ENCODE peak calls at places on chromosomes 11 and 22, in nine cellular contexts. O, B, E, F, L, J, K, X and N are unnamed samples.

GRCh38 chr22:49616356-49617231 is 211.1 kb downstream of the BRD1 start:
- DNase-seq in J (no peak), O (no peak), B (no peak), F (peak), E (no peak), K (no peak), L (no peak), X (no peak), N (no peak)

GRCh38 chr22:43169310-43170130 is 17.4 kb downstream of the TTLL12 start:
- DNase-seq in K (no peak), E (no peak), F (no peak), O (no peak), B (no peak), L (no peak), X (no peak), J (no peak), N (no peak)

GRCh38 chr22:40051322-40051721 is 56.6 kb downstream of the FAM83F start:
- DNase-seq in X (no peak), E (no peak), F (no peak), L (no peak), B (no peak), K (no peak), J (no peak), O (no peak), N (no peak)

GRCh38 chr11:128462802-128463385 is 124.5 kb downstream of the ETS1 start:
- DNase-seq in X (no peak), F (no peak), L (no peak), O (no peak), K (no peak), J (no peak), E (no peak), B (no peak), N (no peak)

GRCh38 chr11:116446048-116446399 is 326.8 kb downstream of the BUD13 start:
- DNase-seq in X (no peak), B (no peak), K (no peak), F (no peak), O (no peak), E (no peak), L (no peak), J (no peak), N (no peak)

GRCh38 chr22:23574877-23575276 is 5.2 kb downstream of the IGLL1 start:
- DNase-seq in O (no peak), B (no peak), K (no peak), L (no peak), X (no peak), J (no peak), F (peak), E (no peak), N (no peak)

GRCh38 chr11:128463975-128464374 is 123.4 kb downstream of the ETS1 start:
- DNase-seq in J (no peak), B (no peak), E (no peak), X (no peak), F (no peak), L (no peak), O (no peak), K (no peak), N (no peak)

GRCh38 chr11:121494355-121495099 is 41.8 kb upstream of the SORL1-AS1 start:
- DNase-seq in E (no peak), F (no peak), O (no peak), B (no peak), X (no peak), K (no peak), J (no peak), L (no peak), N (no peak)

DNA sequence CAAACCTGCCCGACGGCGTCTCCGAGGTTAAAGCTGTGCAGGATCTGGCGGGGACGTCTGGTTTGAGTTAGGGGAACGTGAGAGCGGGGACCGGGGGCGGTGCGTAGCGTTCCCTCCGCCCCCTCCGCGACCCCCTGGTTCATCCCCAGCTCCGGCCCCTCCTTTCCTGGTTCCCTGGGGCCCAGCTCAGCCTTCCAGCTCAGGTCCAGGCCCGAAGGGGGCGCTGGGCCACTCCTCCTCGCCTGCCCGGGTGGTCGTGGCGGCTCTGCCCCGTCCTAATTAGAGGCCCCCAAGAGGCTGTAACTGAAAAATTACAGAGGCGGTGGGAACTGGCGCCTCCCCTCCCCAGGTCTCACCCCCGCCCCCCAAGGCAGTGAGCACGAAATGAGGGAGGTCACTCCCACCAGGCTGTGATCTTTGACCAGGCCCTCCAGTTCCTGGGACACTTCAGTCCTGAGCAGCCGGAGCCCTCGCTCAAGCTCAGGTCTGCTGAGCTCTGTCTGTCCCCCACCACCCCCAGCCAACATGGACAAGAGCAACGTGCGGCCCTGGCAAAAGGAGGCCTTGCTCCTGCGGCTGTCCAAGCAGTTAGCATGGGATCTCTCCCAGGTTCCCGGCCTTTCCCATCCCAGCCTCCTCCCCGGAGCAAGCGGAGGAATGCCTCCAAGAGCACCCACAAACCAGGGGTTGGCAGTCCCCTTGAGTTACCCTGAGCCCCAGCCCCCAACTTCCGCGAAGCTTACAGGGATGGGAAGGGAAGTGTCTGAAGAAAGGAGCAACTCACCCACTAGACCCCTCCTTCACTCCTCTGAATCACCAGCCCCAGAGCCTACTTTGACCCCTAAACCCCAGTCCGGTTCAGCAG is 3.3 kb downstream of the CD248 start:
- DNase-seq in F (peak), X (no peak), E (no peak), L (no peak), B (peak), K (no peak), J (no peak), O (no peak), N (no peak)
- TF ChIP-seq CTCF in F (no peak), X (no peak), E (no peak), L (no peak), B (no peak), K (no peak), J (peak), O (peak), N (peak)

GRCh38 chr11:34790620-34791019 is 125.6 kb downstream of the APIP start:
- DNase-seq in X (no peak), J (peak), K (no peak), O (no peak), B (no peak), F (no peak), E (no peak), L (no peak), N (no peak)

GRCh38 chr11:34792814-34793241 is 123.4 kb downstream of the APIP start:
- DNase-seq in J (peak), K (no peak), E (no peak), F (no peak), X (no peak), O (no peak), L (no peak), B (no peak), N (no peak)

GRCh38 chr11:34793666-34794065 is 122.5 kb downstream of the APIP start:
- DNase-seq in B (no peak), X (no peak), E (no peak), K (no peak), O (no peak), F (no peak), L (no peak), J (no peak), N (no peak)

GRCh38 chr11:34791725-34792124 is 124.5 kb downstream of the APIP start:
- DNase-seq in B (no peak), F (no peak), J (peak), X (no peak), L (no peak), E (no peak), K (no peak), O (no peak), N (no peak)

DNA sequence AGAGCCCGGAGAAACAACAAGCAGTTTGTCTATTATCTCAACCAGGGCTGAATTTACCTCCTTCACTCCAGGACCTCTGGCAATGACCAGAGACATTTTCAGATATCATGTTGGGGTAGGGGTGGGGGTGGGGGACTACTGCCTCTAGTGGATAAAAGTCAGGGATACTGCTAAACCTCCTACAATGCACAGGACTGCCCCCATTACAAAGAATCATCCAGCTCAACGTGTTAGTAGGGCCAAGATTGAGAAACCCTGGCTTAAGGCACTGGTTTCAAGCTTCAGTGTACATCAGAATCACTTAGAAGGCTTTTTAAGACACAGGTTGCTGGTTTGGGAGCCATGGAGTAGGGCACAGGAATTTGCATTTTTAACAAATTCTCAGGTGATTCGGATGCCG is 124.0 kb downstream of the APIP start:
- DNase-seq in X (no peak), F (no peak), K (no peak), J (no peak), L (no peak), O (no peak), B (no peak), E (no peak), N (no peak)
- TF ChIP-seq CTCF in X (no peak), F (no peak), K (no peak), J (peak), L (no peak), O (no peak), B (no peak), E (no peak), N (peak)

DNA sequence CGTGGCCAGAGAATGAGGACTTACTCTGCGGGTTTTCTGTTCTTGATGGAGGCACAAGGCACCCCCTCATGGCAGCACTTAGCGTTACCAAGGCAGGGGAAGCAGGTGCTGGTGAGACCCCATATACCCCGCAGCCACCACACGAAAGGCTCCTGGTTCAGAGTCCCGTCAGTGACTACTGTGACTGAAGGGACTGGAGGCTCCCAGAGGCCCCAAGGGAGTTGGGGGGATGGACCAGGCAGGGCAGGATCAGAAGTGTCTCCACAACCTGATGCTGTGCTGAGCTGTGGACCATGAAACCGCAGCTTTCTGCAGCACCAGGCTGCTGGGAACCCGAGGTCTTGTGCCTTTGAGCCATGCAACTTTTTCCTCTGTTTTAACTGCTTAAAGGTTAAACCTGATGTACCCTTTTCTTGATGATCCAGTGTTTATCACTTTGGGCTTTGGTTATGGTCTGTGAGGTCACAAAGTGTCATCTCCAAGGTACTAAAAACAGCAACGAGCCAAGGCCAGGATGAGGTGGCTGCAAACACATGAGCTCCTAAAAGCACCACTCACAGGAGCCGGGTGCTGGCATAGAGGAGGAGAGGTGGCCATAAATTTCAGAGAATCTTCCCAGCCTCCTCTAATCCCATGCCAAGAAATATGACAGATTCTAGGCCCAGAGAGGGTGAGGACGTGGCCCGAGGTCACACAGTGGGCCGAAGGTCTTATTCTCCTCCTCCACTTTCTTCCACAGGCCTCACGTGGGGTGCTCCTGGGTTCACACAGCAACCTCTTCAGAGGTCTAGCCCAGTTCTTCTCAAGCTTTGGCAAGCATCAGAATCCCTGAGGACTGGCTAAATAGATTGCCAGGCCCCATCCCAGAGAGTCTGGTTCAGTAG is 4.2 kb upstream of the LRRC32 start:
- DNase-seq in B (no peak), J (no peak), O (no peak), E (no peak), X (no peak), F (no peak), L (no peak), K (no peak), N (no peak)
- TF ChIP-seq CTCF in B (no peak), J (peak), O (peak), E (no peak), X (no peak), F (no peak), L (no peak), K (no peak), N (no peak)

DNA sequence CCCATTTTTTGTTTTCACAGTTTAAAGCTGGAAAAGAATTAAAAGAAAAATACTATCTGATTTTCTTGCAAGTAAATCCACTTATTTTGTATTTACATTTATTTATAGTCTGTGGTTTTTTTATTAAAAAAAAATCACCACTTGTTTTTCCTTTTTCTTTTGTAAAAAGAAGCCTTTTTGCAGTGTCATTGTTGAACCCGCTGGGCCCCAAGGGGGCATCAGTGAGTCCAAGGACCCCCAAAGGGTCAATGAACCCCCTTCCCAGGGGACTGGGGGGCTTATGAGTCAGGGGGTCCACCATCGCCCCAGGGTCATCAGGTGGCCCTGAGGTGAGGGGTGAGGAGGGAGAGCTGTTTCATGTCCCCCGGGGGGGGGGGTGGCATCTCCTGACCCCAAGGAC is 34.0 kb upstream of the EIF3D start:
- DNase-seq in B (no peak), L (no peak), E (no peak), O (no peak), F (no peak), K (no peak), X (no peak), J (no peak), N (no peak)
- TF ChIP-seq CTCF in B (no peak), L (no peak), E (no peak), O (no peak), F (no peak), K (no peak), X (no peak), J (no peak), N (no peak)

GRCh38 chr11:131506376-131506775 is 136.0 kb downstream of the NTM start:
- DNase-seq in O (no peak), E (no peak), X (no peak), L (no peak), K (no peak), B (no peak), J (no peak), F (no peak), N (no peak)

GRCh38 chr11:131503017-131503416 is 132.6 kb downstream of the NTM start:
- DNase-seq in B (no peak), F (no peak), L (no peak), K (no peak), E (no peak), O (no peak), X (no peak), J (no peak), N (no peak)

GRCh38 chr11:131499199-131499598 is 128.8 kb downstream of the NTM start:
- DNase-seq in O (no peak), B (no peak), L (no peak), F (no peak), E (no peak), K (no peak), X (no peak), J (no peak), N (no peak)

GRCh38 chr11:131498631-131499053 is 128.2 kb downstream of the NTM start:
- DNase-seq in E (no peak), B (no peak), L (no peak), K (no peak), X (no peak), J (no peak), O (no peak), F (no peak), N (no peak)

DNA sequence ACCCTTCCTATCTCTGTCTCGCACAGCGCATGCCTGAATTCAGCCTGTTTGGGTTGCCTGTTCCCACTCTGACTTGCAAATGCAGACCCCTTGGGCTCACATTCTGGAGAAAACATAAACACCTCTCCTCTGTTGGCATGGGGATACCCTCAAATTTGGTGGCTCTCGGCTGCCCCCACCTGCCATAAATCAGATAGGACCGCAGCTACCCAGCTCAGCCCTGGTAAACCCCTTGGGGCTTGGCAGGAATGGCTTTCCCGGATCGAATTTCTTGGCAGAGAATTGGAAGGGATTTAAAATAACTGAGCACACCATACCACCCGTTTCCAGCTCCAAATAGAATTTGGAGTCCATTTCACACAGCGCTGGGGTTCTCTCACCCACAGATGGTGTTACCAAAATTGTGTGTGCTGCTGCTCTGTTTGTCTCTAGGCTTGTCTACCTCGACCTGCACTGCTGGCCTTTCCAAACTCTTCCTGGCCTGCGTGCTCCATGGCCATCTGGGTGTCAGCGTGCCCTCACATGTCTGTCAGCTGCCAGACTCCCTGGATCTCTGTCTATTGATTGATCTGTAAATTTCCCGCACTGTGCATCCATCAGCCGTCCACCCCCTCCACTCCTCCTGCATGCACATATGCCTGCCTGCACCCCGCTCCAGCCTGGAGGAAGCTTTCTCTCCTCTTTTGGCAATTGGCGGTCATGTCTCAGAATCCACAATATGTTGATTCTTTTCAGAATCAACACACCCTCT is 134.0 kb downstream of the NTM start:
- DNase-seq in E (no peak), L (peak), B (no peak), K (no peak), J (no peak), F (no peak), X (no peak), O (no peak), N (no peak)
- TF ChIP-seq CTCF in E (no peak), L (no peak), B (no peak), K (no peak), J (no peak), F (no peak), X (no peak), O (peak), N (peak)

DNA sequence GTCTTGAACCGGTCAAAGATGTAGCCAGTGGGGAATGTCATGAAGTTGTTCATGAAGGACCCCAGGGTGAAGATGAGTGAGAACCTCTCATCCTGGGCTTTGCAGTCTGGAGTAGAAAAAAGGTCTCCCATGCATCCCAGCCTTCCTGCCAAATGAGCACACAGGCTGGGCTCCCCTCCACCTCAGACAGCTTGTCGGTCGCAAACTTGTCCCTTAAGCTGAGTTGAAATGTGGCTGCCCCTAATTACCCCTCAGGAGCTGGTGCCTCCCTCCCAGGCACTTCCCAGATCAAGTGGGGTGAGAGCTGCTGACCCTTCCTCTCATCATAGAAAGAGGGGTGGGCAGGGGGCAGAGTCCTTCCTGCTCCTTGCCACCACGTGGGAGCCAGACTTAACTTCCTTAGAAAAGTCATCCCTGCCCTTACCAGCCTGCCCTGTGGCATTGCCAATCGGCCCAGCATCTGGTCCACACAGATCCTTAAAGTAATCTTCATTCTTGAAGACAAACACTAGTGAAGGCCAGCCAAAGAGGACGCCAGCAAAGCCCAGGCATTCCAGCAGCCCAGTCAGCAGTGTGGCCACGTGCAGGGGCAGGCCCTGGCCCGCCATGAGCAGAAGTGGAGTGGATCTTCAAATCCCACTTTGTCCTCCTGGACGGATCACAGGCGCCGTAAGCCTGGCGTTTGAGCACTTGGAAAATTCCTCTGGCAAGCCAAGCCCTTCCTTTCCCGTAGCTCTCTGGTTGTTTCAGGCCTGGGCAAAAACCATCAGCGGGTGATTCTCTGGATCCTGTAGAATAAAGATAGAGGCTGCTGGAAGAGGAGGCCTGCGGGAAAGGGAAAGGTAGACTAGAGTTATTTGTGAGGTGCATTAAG is 1.1 kb downstream of the SLC43A3 start:
- DNase-seq in K (peak), L (no peak), E (peak), O (no peak), B (peak), F (peak), J (peak), X (peak), N (no peak)
- TF ChIP-seq CTCF in K (no peak), L (no peak), E (no peak), O (no peak), B (no peak), F (no peak), J (no peak), X (no peak), N (no peak)

GRCh38 chr22:25828422-25828821 is 86.4 kb downstream of the MYO18B start:
- DNase-seq in K (no peak), F (no peak), X (no peak), J (no peak), O (no peak), B (no peak), E (no peak), L (no peak), N (no peak)

GRCh38 chr22:25824828-25825474 is 83.0 kb downstream of the MYO18B start:
- DNase-seq in B (no peak), L (no peak), F (no peak), O (no peak), K (no peak), E (no peak), X (no peak), J (no peak), N (no peak)

GRCh38 chr22:25829237-25829636 is 87.2 kb downstream of the MYO18B start:
- DNase-seq in J (no peak), X (no peak), K (no peak), B (no peak), E (no peak), L (no peak), O (peak), F (no peak), N (no peak)

GRCh38 chr22:25829808-25830777 is 88.1 kb downstream of the MYO18B start:
- DNase-seq in E (no peak), B (no peak), F (no peak), K (no peak), L (no peak), O (no peak), J (no peak), X (no peak), N (no peak)

GRCh38 chr22:25827415-25827814 is 85.4 kb downstream of the MYO18B start:
- DNase-seq in X (no peak), O (no peak), B (no peak), J (no peak), F (no peak), K (no peak), L (no peak), E (no peak), N (no peak)
- TF ChIP-seq CTCF in X (no peak), O (no peak), B (no peak), J (no peak), F (no peak), K (no peak), L (no peak), E (no peak), N (no peak)